ENCODE peak calls at places on chromosomes 13 and 19, in nine cellular contexts. I, C, P, E, R, J, A, B and W are unnamed samples.

GRCh38 chr13:33349314-33349995 is 63.9 kb upstream of the STARD13 start:
- DNase-seq in I (no peak), C (no peak), P (peak; percentile 76), E (peak; percentile 28), R (peak; percentile 18), J (peak; percentile 18), A (no peak), B (peak; percentile 5), W (no peak)

GRCh38 chr13:29702912-29703351 is 107.4 kb upstream of the SLC7A1 start:
- DNase-seq in I (no peak), C (peak; percentile 76), P (peak; percentile 72), E (peak; percentile 98), R (peak; percentile 38), J (peak; percentile 7), A (peak; percentile 91), B (peak; percentile 92), W (peak; percentile 89)

GRCh38 chr19:19540707-19541515 is 2.8 kb downstream of the CILP2 start:
- DNase-seq in I (peak; percentile 51), C (peak; percentile 90), P (no peak), E (no peak), R (no peak), J (no peak), A (peak; percentile 41), B (no peak), W (peak; percentile 58)

GRCh38 chr13:27406178-27406939 is 18.1 kb upstream of the GTF3A start:
- DNase-seq in I (no peak), C (no peak), P (no peak), E (peak; percentile 49), R (no peak), J (no peak), A (peak; percentile 28), B (peak; percentile 19), W (peak; percentile 57)

GRCh38 chr13:94328336-94329041 is 151.0 kb downstream of the DCT start:
- DNase-seq in I (no peak), C (no peak), P (no peak), E (no peak), R (no peak), J (no peak), A (no peak), B (no peak), W (no peak)

GRCh38 chr19:36573020-36573947 is at the start of gene ZNF529:
- DNase-seq in I (peak; percentile 92), C (peak; percentile 85), P (peak; percentile 91), E (peak; percentile 94), R (peak; percentile 89), J (peak; percentile 79), A (peak; percentile 85), B (peak; percentile 91), W (peak; percentile 94)

GRCh38 chr13:82717249-82717648 is 1165.0 kb downstream of the SLITRK1 start:
- DNase-seq in I (no peak), C (no peak), P (no peak), E (no peak), R (no peak), J (no peak), A (peak; percentile 57), B (peak; percentile 59), W (peak; percentile 66)

GRCh38 chr13:26022538-26023292 is 29.1 kb downstream of the SHISA2 start:
- DNase-seq in I (no peak), C (no peak), P (no peak), E (no peak), R (peak; percentile 86), J (peak; percentile 92), A (peak; percentile 38), B (peak; percentile 78), W (peak; percentile 93)

GRCh38 chr13:112697756-112698655 is 8.2 kb downstream of the ATP11A start:
- DNase-seq in I (peak; percentile 58), C (no peak), P (peak; percentile 59), E (peak; percentile 47), R (no peak), J (no peak), A (no peak), B (no peak), W (peak; percentile 36)

GRCh38 chr13:29905845-29906244 is 55.4 kb upstream of the UBL3 start:
- DNase-seq in I (peak; percentile 69), C (no peak), P (no peak), E (peak; percentile 78), R (no peak), J (no peak), A (no peak), B (no peak), W (peak; percentile 81)

GRCh38 chr13:34161829-34162544 is 344.0 kb downstream of the RFC3 start:
- DNase-seq in I (no peak), C (no peak), P (no peak), E (peak; percentile 94), R (no peak), J (no peak), A (peak; percentile 66), B (peak; percentile 42), W (peak; percentile 87)

GRCh38 chr13:59568306-59568705 is 595.4 kb downstream of the DIAPH3 start:
- DNase-seq in I (no peak), C (no peak), P (no peak), E (no peak), R (no peak), J (no peak), A (no peak), B (no peak), W (no peak)

GRCh38 chr13:112870062-112870352 is 99.0 kb upstream of the MCF2L start:
- DNase-seq in I (no peak), C (no peak), P (no peak), E (no peak), R (no peak), J (no peak), A (no peak), B (no peak), W (no peak)

GRCh38 chr19:55703790-55704215 is 28.8 kb downstream of the EPN1 start:
- DNase-seq in I (no peak), C (no peak), P (no peak), E (peak; percentile 12), R (no peak), J (no peak), A (peak; percentile 12), B (no peak), W (peak; percentile 2)

GRCh38 chr13:41059466-41059865 is 1.8 kb upstream of the WBP4 start:
- DNase-seq in I (no peak), C (no peak), P (no peak), E (peak; percentile 50), R (no peak), J (no peak), A (no peak), B (no peak), W (peak; percentile 57)

GRCh38 chr19:17125728-17126677 is 50.4 kb downstream of the MYO9B start:
- DNase-seq in I (peak; percentile 57), C (no peak), P (peak; percentile 80), E (peak; percentile 52), R (peak; percentile 66), J (peak; percentile 55), A (no peak), B (peak; percentile 63), W (no peak)

GRCh38 chr13:75931116-75931515 is 295.0 kb downstream of the LMO7 start:
- DNase-seq in I (no peak), C (no peak), P (no peak), E (no peak), R (no peak), J (no peak), A (no peak), B (no peak), W (peak; percentile 52)

GRCh38 chr19:18059297-18059696 is 27.4 kb downstream of the IL12RB1 start:
- DNase-seq in I (no peak), C (no peak), P (no peak), E (no peak), R (no peak), J (no peak), A (no peak), B (no peak), W (no peak)

GRCh38 chr13:111908391-111908790 is 158.6 kb upstream of the SOX1 start:
- DNase-seq in I (peak; percentile 23), C (no peak), P (peak; percentile 45), E (no peak), R (no peak), J (no peak), A (no peak), B (no peak), W (no peak)

DNA sequence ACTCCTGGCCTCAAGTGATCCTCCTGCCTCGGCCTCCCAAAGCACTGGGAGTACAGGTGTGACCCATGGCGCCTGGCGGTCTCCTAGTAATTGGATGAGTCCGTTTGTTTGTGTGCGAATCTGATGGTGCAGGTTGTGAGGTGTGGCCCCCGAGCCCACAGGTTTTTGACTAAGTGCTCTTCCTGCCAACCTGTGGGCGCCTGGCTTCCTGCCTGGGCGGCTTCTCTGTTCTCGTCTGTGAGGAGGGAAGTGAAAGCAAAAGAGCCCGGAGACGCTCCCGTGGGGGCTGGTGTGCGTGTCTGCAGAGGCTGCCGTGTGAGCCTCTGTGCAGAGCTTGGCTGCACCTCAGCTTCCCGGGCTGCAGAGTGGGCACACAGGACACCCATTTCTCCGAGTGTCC is 10.0 kb downstream of the ARHGAP45 start:
- DNase-seq in I (no peak), C (peak; percentile 62), P (no peak), E (no peak), R (peak; percentile 63), J (no peak), A (no peak), B (no peak), W (no peak)
- H3K4me3 ChIP-seq in I (no peak overlapping the region), C (no peak overlapping the region), P (no peak overlapping the region), E (no peak overlapping the region), R (no peak overlapping the region), J (no peak overlapping the region), A (no peak overlapping the region), B (no peak overlapping the region), W (no peak overlapping the region)

DNA sequence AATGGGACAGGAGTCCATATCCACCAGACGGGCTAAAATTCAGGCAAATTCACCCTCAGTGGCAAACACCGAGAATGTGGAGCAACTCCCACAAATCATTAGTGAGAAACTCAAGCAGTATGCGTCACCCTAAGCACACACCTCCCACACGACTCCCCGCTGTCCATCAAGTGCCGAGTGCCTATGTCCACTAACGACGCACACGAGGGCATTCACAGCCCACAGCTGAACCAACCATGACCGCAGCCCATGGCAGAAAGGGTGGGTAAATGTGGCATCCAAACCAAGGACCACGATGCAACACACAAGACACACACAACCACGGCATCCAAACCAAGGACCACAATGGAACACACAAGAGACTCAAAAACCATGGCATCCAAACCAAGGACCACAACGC is 22.0 kb downstream of the MIER2 start:
- DNase-seq in I (no peak), C (no peak), P (no peak), E (no peak), R (no peak), J (no peak), A (no peak), B (no peak), W (no peak)
- H3K4me3 ChIP-seq in I (no peak overlapping the region), C (no peak overlapping the region), P (no peak overlapping the region), E (no peak overlapping the region), R (no peak overlapping the region), J (no peak overlapping the region), A (no peak overlapping the region), B (no peak overlapping the region), W (no peak overlapping the region)

GRCh38 chr13:37954191-37954590 is 84.6 kb upstream of the TRPC4 start:
- DNase-seq in I (no peak), C (no peak), P (no peak), E (no peak), R (no peak), J (no peak), A (no peak), B (no peak), W (no peak)
- H3K4me3 ChIP-seq in I (no peak overlapping the region), C (no peak overlapping the region), P (no peak overlapping the region), E (no peak overlapping the region), R (no peak overlapping the region), J (no peak overlapping the region), A (no peak overlapping the region), B (no peak overlapping the region), W (no peak overlapping the region)

DNA sequence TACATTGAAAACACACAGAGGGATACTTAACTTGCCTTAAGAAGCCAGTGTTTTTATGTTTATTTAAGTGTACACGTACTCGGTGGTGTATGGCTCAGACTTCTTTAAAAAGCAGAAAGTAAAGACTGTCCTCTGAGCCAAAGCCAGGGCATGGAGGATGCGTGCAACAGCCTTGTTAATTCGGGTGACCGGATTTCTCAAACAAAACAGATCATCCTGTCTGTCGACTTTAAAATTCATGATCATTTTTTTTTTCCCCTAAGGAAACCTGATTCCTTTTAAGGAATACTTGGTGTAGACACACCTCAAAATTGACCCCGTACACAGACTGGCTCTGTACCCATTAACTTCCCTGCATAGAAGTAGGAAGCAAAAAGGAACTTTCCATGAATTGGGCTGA is 124.7 kb upstream of the RNF113B start:
- DNase-seq in I (no peak), C (no peak), P (no peak), E (peak; percentile 78), R (no peak), J (no peak), A (no peak), B (no peak), W (peak; percentile 70)
- H3K4me3 ChIP-seq in I (no peak overlapping the region), C (no peak overlapping the region), P (peak overlapping the region; percentile 15), E (peak overlapping the region; percentile 32), R (no peak overlapping the region), J (no peak overlapping the region), A (no peak overlapping the region), B (no peak overlapping the region), W (no peak overlapping the region)